ENCODE peak calls at places on chromosomes 7 and 10, in four cellular contexts. Q is GM23248, O is neural progenitor cell, C is cardiac muscle cell. X is an unnamed sample. For H3K4me1 and H3K36me3, the result is how much of the 10 kb centered on the place peaks cover.

GRCh38 chr10:76397210-76397881 is 965.9 kb downstream of the LRMDA start:
- DNase-seq in Q (no peak), O (no peak), C (no peak), X (no peak)

GRCh38 chr7:102008535-102009262 is 191.3 kb downstream of the CUX1 start:
- DNase-seq in Q (no peak), O (no peak), C (no peak), X (no peak)

GRCh38 chr7:71507665-71508064 is 375.7 kb downstream of the GALNT17 start:
- DNase-seq in Q (no peak), O (peak), C (no peak), X (no peak)

GRCh38 chr10:7417103-7417623 is 6.3 kb upstream of the SFMBT2 start:
- DNase-seq in Q (peak), O (peak), C (peak), X (no peak)

GRCh38 chr7:29331163-29331562 is 136.6 kb downstream of the CHN2 start:
- DNase-seq in Q (no peak), O (no peak), C (no peak), X (no peak)

GRCh38 chr10:131998845-131999681 is 17.3 kb upstream of the BNIP3 start:
- DNase-seq in Q (no peak), O (no peak), C (no peak), X (no peak)

GRCh38 chr10:106655606-106656005 is 508.9 kb downstream of the SORCS1 start:
- DNase-seq in Q (no peak), O (no peak), C (no peak), X (no peak)

GRCh38 chr7:82740246-82740848 is 296.8 kb upstream of the CACNA2D1 start:
- DNase-seq in Q (peak), O (peak), C (peak), X (peak)

GRCh38 chr7:134450296-134451000 is 8.5 kb downstream of the AKR1B1 start:
- DNase-seq in Q (no peak), O (no peak), C (peak), X (no peak)

GRCh38 chr7:48611993-48612392 is 312.4 kb upstream of the CDC14C start:
- DNase-seq in Q (no peak), O (no peak), C (no peak), X (no peak)

GRCh38 chr7:86469680-86470295 is 173.9 kb upstream of the GRM3 start:
- DNase-seq in Q (peak), O (peak), C (peak), X (peak)

GRCh38 chr10:133445751-133446708 is 7.7 kb upstream of the SCART1 start:
- DNase-seq in Q (no peak), O (no peak), C (no peak), X (peak)

GRCh38 chr7:151590801-151591771 is 71.4 kb upstream of the RHEB start:
- DNase-seq in Q (no peak), O (no peak), C (no peak), X (no peak)

GRCh38 chr10:83182076-83182475 is 957.2 kb upstream of the GHITM start:
- DNase-seq in Q (no peak), O (no peak), C (no peak), X (no peak)

GRCh38 chr7:114986181-114986800 is 64.4 kb downstream of the MDFIC start:
- DNase-seq in Q (no peak), O (peak), C (no peak), X (no peak)

GRCh38 chr10:121702351-121703320 is 104.4 kb upstream of the FGFR2 start:
- DNase-seq in Q (peak), O (no peak), C (peak), X (no peak)

GRCh38 chr7:3075441-3075840 is 31.8 kb upstream of the CARD11 start:
- DNase-seq in Q (no peak), O (no peak), C (no peak), X (no peak)

DNA sequence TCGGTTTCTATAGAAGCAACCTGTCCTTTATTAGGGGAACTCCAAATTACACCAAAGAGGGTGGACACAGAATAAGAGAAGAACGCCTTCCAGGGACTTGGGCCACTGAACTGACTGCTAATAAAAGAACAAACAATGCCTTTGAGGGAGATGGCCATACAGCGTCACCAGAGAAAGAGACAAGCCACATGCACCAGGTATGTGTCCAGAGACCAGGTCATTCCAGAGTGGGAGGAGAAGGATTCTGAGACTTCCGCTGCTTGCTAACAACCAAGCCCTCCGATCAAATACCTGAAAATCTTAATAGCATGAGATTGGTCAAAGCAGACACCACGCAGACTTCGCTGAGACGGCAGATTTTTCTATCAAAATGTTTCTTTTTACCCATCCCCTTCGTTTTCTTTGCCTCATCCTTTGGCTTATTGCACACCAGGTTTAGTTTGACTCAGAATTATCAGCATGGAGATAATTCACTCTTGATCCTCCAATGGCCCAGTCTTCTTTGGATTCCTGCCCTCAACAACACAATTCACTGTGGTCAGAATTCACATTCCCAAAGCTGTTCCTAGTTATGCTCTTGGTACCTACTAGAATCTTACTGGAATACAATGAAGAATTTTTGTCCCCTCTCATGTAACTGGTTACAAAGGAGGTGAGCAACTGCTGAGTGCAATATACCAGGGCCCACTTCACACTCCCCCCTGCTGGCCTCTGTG is 87.4 kb upstream of the DDC start:
- DNase-seq in Q (no peak), O (no peak), C (peak), X (no peak)
- H3K4me1 ChIP-seq in Q (under half), O (under half), C (under half), X (under half)

GRCh38 chr7:50614721-50615518 is 49.7 kb upstream of the DDC start:
- DNase-seq in Q (no peak), O (no peak), C (peak), X (no peak)
- H3K36me3 ChIP-seq in Q (under half), O (under half), C (under half), X (under half)

DNA sequence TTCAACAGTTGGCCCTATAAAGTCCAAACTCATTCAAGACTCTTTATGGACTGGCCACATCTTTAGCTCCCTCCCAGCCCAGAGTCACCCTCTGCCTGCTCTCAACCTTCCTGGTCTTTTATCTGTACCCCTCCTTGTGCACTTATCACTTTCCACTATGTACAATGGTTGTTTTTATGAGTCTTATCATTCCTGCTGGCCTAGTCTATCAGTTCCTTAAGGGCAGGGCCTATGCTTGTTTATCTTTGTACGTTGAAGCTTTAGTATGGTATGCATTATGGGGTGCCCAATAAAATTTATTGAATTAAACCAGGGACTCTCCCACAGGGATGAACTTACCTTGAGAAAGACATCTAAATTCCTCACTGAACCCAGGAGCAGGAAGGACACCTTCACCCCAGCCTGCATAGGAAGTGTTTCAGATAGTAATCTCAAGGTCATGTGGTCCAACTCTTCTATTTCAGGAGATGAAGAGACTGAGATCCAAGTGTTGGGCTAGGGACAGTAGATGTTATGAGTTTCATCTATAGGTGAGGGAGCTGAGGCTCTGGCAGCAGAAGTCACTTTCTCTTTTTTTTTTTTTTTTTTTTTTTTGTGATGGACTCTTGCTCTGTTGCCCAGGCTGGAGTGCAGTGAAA is 13.3 kb upstream of the PDCD4 start:
- DNase-seq in Q (no peak), O (no peak), C (no peak), X (no peak)
- H3K27ac ChIP-seq in Q (no peak), O (no peak), C (peak), X (no peak)

DNA sequence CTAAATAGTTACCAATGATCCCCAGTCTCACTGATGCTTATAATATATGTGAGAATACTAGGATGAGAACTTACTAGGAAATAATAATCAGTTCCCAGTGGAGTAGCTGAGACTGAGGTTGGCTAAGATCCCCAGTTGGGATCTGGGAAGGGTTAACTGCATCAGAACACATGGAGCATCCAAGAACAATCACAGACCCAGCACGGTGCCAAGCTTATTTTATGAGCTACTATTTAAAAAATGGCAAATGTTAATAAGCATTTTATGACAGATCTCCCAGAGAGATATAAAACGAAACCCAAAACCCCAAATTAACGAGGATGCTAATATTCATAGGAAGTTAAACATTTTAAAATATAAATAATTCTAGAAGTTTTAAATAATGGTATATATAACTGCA is 379.5 kb downstream of the THSD7A start:
- DNase-seq in Q (no peak), O (no peak), C (no peak), X (no peak)
- H3K4me1 ChIP-seq in Q (under half), O (under half), C (under half), X (under half)

DNA sequence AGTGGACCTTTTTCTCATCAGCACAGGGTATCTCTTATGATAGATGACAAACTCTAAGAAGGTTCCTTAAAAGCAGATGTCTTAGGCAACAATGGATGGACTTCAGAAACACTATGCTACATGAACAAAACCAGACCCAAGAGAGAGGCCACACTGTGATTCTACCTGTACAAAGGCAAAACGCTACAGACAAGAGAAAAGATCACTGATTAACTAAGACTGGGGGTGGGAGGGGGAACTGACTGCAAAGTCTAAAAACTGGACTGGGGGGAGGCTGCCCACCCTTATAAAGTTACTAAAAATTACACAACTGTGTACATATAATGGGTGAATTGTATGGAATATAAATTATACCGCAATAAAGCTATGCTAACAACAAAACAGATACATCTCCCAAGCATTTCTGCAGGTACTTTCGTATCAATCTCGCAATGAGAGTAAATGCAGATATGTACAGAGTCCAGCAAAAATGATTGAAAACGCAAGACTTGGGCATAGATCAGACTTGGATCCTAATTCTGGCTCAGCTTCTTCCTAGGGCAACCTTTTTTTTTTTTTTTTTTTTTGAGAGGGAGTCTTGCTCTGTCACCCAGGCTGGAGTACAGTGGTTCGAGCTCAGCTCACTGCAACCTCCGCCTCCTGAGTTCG is 179.7 kb downstream of the FAM107B start:
- DNase-seq in Q (no peak), O (no peak), C (no peak), X (no peak)
- H3K36me3 ChIP-seq in Q (under half), O (under half), C (under half), X (under half)

GRCh38 chr10:71243756-71244637 is 31.6 kb downstream of the UNC5B start:
- DNase-seq in Q (peak), O (no peak), C (no peak), X (no peak)
- H3K27ac ChIP-seq in Q (peak), O (no peak), C (peak), X (no peak)